ENCODE peak calls at places on chromosomes 7 and 10, in five cellular contexts. U, N, Z, V and X are unnamed samples.

GRCh38 chr7:99122762-99123161 is 21.1 kb downstream of the SMURF1 start:
- DNase-seq in U (no peak), N (no peak), Z (no peak), V (no peak), X (no peak)

GRCh38 chr7:128014864-128015263 is 16.4 kb downstream of the LRRC4 start:
- DNase-seq in U (no peak), N (no peak), Z (no peak), V (no peak), X (no peak)

GRCh38 chr7:90896458-90896857 is 300.3 kb downstream of the CDK14 start:
- DNase-seq in U (no peak), N (no peak), Z (no peak), V (no peak), X (no peak)

GRCh38 chr10:124264271-124264670 is 154.5 kb downstream of the OAT start:
- DNase-seq in U (no peak), N (no peak), Z (no peak), V (peak), X (no peak)

GRCh38 chr7:39894904-39895303 is 55.2 kb upstream of the CDK13 start:
- DNase-seq in U (no peak), N (no peak), Z (no peak), V (no peak), X (no peak)

GRCh38 chr7:45435846-45436245 is 138.3 kb upstream of the ADCY1 start:
- DNase-seq in U (no peak), N (no peak), Z (no peak), V (no peak), X (no peak)

GRCh38 chr10:86139066-86139657 is 227.4 kb downstream of the GRID1 start:
- DNase-seq in U (peak), N (no peak), Z (no peak), V (no peak), X (no peak)

GRCh38 chr10:46552526-46553237 is 3.8 kb downstream of the GPRIN2 start:
- DNase-seq in U (no peak), N (peak), Z (no peak), V (no peak), X (no peak)

GRCh38 chr10:62231805-62232204 is 36.8 kb downstream of the RTKN2 start:
- DNase-seq in U (no peak), N (no peak), Z (no peak), V (no peak), X (no peak)

GRCh38 chr7:140881507-140882228 is 43.1 kb downstream of the BRAF start:
- DNase-seq in U (no peak), N (no peak), Z (no peak), V (no peak), X (no peak)

GRCh38 chr10:131743190-131744151 is 157.3 kb upstream of the PPP2R2D start:
- DNase-seq in U (no peak), N (no peak), Z (no peak), V (no peak), X (no peak)

GRCh38 chr10:75071164-75071489 is 40.3 kb upstream of the SAMD8 start:
- DNase-seq in U (no peak), N (peak), Z (no peak), V (no peak), X (no peak)